ENCODE peak calls at places on chromosome 6, in nine cellular contexts. O is fibroblast of mammary gland, R is GM10248, N is fibroblast of lung, E is tibial artery, K is cardiac muscle cell, U is mesothelial cell of epicardium, D is HFFc6, Q is esophagus squamous epithelium. T is an unnamed sample.

GRCh38 chr6:76814496-76815458 is 648.5 kb downstream of the HTR1B start:
- DNase-seq in O (no peak), R (no peak), N (no peak), E (no peak), K (peak; percentile 63), U (no peak), D (no peak), Q (no peak), T (no peak)

GRCh38 chr6:53287336-53288225 is 61.2 kb downstream of the ELOVL5 start:
- DNase-seq in O (no peak), R (no peak), N (no peak), E (no peak), K (peak; percentile 60), U (no peak), D (no peak), Q (no peak), T (peak; percentile 22)

GRCh38 chr6:56693246-56693607 is 50.5 kb upstream of the DST start:
- DNase-seq in O (peak; percentile 95), R (no peak), N (peak; percentile 89), E (peak; percentile 89), K (peak; percentile 91), U (no peak), D (peak; percentile 87), Q (no peak), T (no peak)

GRCh38 chr6:24931296-24931695 is 4.5 kb downstream of the RIPOR2 start:
- DNase-seq in O (peak; percentile 39), R (no peak), N (peak; percentile 61), E (no peak), K (peak; percentile 55), U (no peak), D (no peak), Q (no peak), T (no peak)

GRCh38 chr6:159686697-159687096 is 6.3 kb downstream of the SOD2 start:
- DNase-seq in O (no peak), R (no peak), N (no peak), E (no peak), K (no peak), U (no peak), D (no peak), Q (no peak), T (no peak)

GRCh38 chr6:163343609-163344008 is 70.9 kb upstream of the QKI start:
- DNase-seq in O (no peak), R (no peak), N (no peak), E (no peak), K (no peak), U (no peak), D (no peak), Q (no peak), T (no peak)

GRCh38 chr6:70180904-70181599 is 121.8 kb downstream of the COL9A1 start:
- DNase-seq in O (no peak), R (no peak), N (no peak), E (no peak), K (no peak), U (no peak), D (no peak), Q (no peak), T (no peak)

GRCh38 chr6:149464411-149464810 is 20.4 kb downstream of the ZC3H12D start:
- DNase-seq in O (no peak), R (no peak), N (no peak), E (no peak), K (no peak), U (no peak), D (no peak), Q (no peak), T (no peak)

GRCh38 chr6:31946370-31946885 is 533 bp downstream of the CFB start:
- DNase-seq in O (no peak), R (no peak), N (no peak), E (no peak), K (no peak), U (no peak), D (no peak), Q (no peak), T (no peak)

GRCh38 chr6:31947070-31947675 is 1.3 kb downstream of the CFB start:
- DNase-seq in O (no peak), R (no peak), N (no peak), E (no peak), K (no peak), U (no peak), D (no peak), Q (no peak), T (no peak)

GRCh38 chr6:31945154-31945506 is 765 bp upstream of the CFB start:
- DNase-seq in O (no peak), R (no peak), N (no peak), E (no peak), K (no peak), U (no peak), D (no peak), Q (no peak), T (no peak)

GRCh38 chr6:31943742-31944141 is 2.2 kb upstream of the CFB start:
- DNase-seq in O (no peak), R (no peak), N (no peak), E (no peak), K (no peak), U (no peak), D (no peak), Q (no peak), T (no peak)

DNA sequence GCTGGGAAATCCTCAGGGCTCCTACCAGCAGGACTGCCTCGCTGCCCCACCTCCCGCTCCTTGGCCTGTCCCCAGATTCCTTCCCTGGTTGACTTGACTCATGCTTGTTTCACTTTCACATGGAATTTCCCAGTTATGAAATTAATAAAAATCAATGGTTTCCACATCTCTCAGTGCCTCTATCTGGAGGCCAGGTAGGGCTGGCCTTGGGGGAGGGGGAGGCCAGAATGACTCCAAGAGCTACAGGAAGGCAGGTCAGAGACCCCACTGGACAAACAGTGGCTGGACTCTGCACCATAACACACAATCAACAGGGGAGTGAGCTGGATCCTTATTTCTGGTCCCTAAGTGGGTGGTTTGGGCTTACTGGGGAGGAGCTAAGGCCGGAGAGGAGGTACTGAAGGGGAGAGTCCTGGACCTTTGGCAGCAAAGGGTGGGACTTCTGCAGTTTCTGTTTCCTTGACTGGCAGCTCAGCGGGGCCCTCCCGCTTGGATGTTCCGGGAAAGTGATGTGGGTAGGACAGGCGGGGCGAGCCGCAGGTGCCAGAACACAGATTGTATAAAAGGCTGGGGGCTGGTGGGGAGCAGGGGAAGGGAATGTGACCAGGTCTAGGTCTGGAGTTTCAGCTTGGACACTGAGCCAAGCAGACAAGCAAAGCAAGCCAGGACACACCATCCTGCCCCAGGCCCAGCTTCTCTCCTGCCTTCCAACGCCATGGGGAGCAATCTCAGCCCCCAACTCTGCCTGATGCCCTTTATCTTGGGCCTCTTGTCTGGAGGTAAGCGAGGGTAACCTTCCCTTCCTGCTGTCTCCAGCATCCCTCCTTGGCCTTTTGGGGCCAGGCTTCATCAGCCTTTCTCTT is at the start of gene CFB:
- DNase-seq in O (peak; percentile 88), R (no peak), N (peak; percentile 85), E (peak; percentile 93), K (peak; percentile 91), U (no peak), D (peak; percentile 78), Q (no peak), T (no peak)
- TF ChIP-seq CTCF in O (no peak), R (no peak), N (no peak), E (no peak), K (no peak), U (no peak), D (no peak), Q (no peak), T (no peak)

DNA sequence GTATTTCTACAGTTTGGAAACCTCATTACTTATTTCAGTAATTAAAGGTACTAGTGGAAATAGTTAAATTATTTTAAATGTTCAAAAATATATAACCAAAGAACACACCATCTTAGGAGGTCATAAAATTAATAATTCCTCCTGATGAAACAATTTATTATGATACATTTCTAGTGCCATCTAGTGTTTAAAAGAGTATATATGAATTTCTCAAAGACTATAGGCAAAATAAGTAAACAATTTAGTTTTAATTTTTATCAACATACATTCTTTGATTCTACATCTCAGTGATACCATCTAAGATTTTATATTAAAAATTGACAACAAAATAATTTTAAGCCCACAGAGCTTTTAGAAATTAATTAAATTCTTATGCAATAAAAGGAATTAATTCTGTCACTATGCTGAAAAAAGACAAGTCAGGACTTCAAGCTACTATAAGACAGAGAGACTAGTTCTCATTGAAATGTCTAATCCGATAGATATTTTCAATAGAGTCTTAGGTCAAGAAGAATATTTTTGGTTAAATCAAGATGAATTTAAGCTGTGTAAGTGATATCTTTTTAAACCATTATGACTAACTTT is 107.8 kb upstream of the RNF217 start:
- DNase-seq in O (no peak), R (no peak), N (peak; percentile 34), E (no peak), K (peak; percentile 4), U (no peak), D (no peak), Q (no peak), T (no peak)
- TF ChIP-seq CTCF in O (peak; percentile 25), R (no peak), N (no peak), E (no peak), K (peak; percentile 29), U (peak; percentile 31), D (peak; percentile 72), Q (no peak), T (no peak)

GRCh38 chr6:100665041-100665380 is 200.3 kb upstream of the SIM1 start:
- DNase-seq in O (peak; percentile 4), R (peak; percentile 37), N (no peak), E (no peak), K (no peak), U (no peak), D (no peak), Q (no peak), T (no peak)

GRCh38 chr6:100663219-100663863 is 198.6 kb upstream of the SIM1 start:
- DNase-seq in O (peak; percentile 73), R (no peak), N (peak; percentile 77), E (no peak), K (peak; percentile 88), U (no peak), D (peak; percentile 87), Q (no peak), T (no peak)

GRCh38 chr6:100670056-100670455 is 205.3 kb upstream of the SIM1 start:
- DNase-seq in O (no peak), R (no peak), N (no peak), E (no peak), K (no peak), U (no peak), D (no peak), Q (no peak), T (no peak)

GRCh38 chr6:100658486-100658885 is 193.8 kb upstream of the SIM1 start:
- DNase-seq in O (no peak), R (no peak), N (no peak), E (no peak), K (no peak), U (no peak), D (no peak), Q (no peak), T (no peak)

GRCh38 chr6:100664274-100665040 is 199.7 kb upstream of the SIM1 start:
- DNase-seq in O (peak; percentile 63), R (no peak), N (peak; percentile 62), E (no peak), K (peak; percentile 61), U (no peak), D (peak; percentile 26), Q (no peak), T (no peak)
- TF ChIP-seq CTCF in O (peak; percentile 66), R (peak; percentile 52), N (peak; percentile 64), E (peak; percentile 51), K (peak; percentile 62), U (peak; percentile 71), D (peak; percentile 88), Q (peak; percentile 56), T (peak; percentile 89)

GRCh38 chr6:15904651-15905376 is 224.1 kb upstream of the MYLIP start:
- DNase-seq in O (no peak), R (no peak), N (no peak), E (no peak), K (no peak), U (no peak), D (no peak), Q (no peak), T (no peak)

GRCh38 chr6:15897063-15897934 is 231.6 kb upstream of the MYLIP start:
- DNase-seq in O (peak; percentile 60), R (no peak), N (peak; percentile 79), E (no peak), K (peak; percentile 92), U (no peak), D (no peak), Q (no peak), T (no peak)

GRCh38 chr6:15905488-15906392 is 223.1 kb upstream of the MYLIP start:
- DNase-seq in O (no peak), R (peak; percentile 40), N (no peak), E (no peak), K (peak; percentile 48), U (no peak), D (no peak), Q (no peak), T (no peak)

GRCh38 chr6:15898693-15899092 is 230.2 kb upstream of the MYLIP start:
- DNase-seq in O (no peak), R (no peak), N (no peak), E (no peak), K (no peak), U (no peak), D (no peak), Q (no peak), T (no peak)

DNA sequence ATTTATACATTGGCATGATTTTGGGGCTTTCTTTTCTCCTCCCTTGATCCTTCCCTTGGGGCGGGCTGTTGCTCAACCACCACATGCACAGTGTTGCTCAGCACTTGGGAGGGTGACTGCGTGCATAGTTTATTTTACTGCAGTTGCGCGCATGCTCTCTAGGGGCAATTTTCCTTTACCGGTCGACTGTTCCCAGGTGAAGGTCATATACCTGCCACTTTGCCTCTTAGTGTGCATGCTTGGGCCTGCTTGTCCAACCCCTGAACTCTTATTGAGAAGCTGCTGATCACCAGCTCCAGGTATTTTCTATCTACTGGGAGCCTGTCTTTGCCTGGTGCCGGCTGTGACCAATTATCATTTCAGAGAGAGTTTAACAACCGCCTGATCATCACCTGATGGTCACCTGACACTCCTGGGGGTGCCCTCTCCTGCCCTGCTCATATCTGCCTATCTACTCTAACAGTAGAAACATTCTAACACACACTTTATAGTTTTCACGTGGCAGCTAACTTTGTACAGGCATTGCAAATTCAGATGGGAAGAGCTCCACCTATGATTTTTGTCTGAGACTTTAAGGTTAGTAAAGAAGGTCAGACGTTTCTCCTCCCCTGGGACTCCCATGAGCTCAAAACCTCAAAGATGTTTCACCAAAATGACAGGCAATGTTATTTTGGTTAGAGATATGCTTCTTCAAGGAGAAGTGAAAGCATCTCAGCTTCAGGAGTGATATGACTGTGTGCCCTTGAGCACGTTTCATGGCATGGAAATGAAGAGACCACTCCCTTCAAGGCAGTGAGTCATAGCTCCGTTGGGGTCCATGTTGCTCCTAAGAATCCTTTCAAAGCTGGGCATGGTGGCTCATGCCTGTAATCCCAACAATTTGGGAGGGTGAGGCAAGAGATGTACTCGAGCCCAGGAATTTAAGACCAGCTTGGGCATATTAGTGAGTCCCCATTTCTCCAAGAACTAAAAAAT is 227.5 kb upstream of the MYLIP start:
- DNase-seq in O (no peak), R (peak; percentile 76), N (no peak), E (no peak), K (peak; percentile 26), U (no peak), D (no peak), Q (no peak), T (no peak)
- TF ChIP-seq CTCF in O (no peak), R (no peak), N (no peak), E (no peak), K (no peak), U (no peak), D (no peak), Q (peak; percentile 45), T (no peak)

T was measured in glutamatergic neuron.